ENCODE peak calls at places on chromosome 22, in nine cellular contexts. One of them, this sample, is unnamed.

GRCh38 chr22:27718186-27719032 is 83.1 kb downstream of the MN1 start:
- DNase-seq in caudate nucleus: peak
- DNase-seq in SHP77: no peak
- DNase-seq in activated effector memory CD4-positive, alpha-beta T cell treated with Interleukin-2 at 50 U/mL for 16 hours: no peak
- DNase-seq in astrocyte: peak
- DNase-seq in SK-N-MC: no peak
- DNase-seq in stimulated activated CD4-positive, alpha-beta T cell treated with anti-CD3 and anti-CD28 coated beads, Interleukin-2, amount 100 ng/mL, for 48 hours: no peak
- DNase-seq in CD4-positive, CD25-positive, alpha-beta regulatory T cell: no peak
- DNase-seq in T-cell: no peak
- DNase-seq in this sample: peak

GRCh38 chr22:36546092-36546804 is 17.3 kb upstream of the EIF3D start:
- DNase-seq in caudate nucleus: peak
- DNase-seq in SHP77: peak
- DNase-seq in activated effector memory CD4-positive, alpha-beta T cell treated with Interleukin-2 at 50 U/mL for 16 hours: no peak
- DNase-seq in astrocyte: no peak
- DNase-seq in SK-N-MC: no peak
- DNase-seq in stimulated activated CD4-positive, alpha-beta T cell treated with anti-CD3 and anti-CD28 coated beads, Interleukin-2, amount 100 ng/mL, for 48 hours: peak
- DNase-seq in CD4-positive, CD25-positive, alpha-beta regulatory T cell: peak
- DNase-seq in T-cell: no peak
- DNase-seq in this sample: peak

GRCh38 chr22:31055322-31056159 is 25.6 kb upstream of the SMTN start:
- DNase-seq in caudate nucleus: peak
- DNase-seq in SHP77: peak
- DNase-seq in activated effector memory CD4-positive, alpha-beta T cell treated with Interleukin-2 at 50 U/mL for 16 hours: no peak
- DNase-seq in astrocyte: peak
- DNase-seq in SK-N-MC: peak
- DNase-seq in stimulated activated CD4-positive, alpha-beta T cell treated with anti-CD3 and anti-CD28 coated beads, Interleukin-2, amount 100 ng/mL, for 48 hours: no peak
- DNase-seq in CD4-positive, CD25-positive, alpha-beta regulatory T cell: no peak
- DNase-seq in T-cell: no peak
- DNase-seq in this sample: peak

GRCh38 chr22:46068176-46068907 is 82.0 kb upstream of the PPARA start:
- DNase-seq in caudate nucleus: no peak
- DNase-seq in SHP77: no peak
- DNase-seq in activated effector memory CD4-positive, alpha-beta T cell treated with Interleukin-2 at 50 U/mL for 16 hours: no peak
- DNase-seq in astrocyte: no peak
- DNase-seq in SK-N-MC: no peak
- DNase-seq in stimulated activated CD4-positive, alpha-beta T cell treated with anti-CD3 and anti-CD28 coated beads, Interleukin-2, amount 100 ng/mL, for 48 hours: no peak
- DNase-seq in CD4-positive, CD25-positive, alpha-beta regulatory T cell: no peak
- DNase-seq in T-cell: no peak
- DNase-seq in this sample: no peak

GRCh38 chr22:35842954-35843353 is 125.3 kb downstream of the APOL5 start:
- DNase-seq in caudate nucleus: no peak
- DNase-seq in SHP77: peak
- DNase-seq in activated effector memory CD4-positive, alpha-beta T cell treated with Interleukin-2 at 50 U/mL for 16 hours: no peak
- DNase-seq in astrocyte: peak
- DNase-seq in SK-N-MC: no peak
- DNase-seq in stimulated activated CD4-positive, alpha-beta T cell treated with anti-CD3 and anti-CD28 coated beads, Interleukin-2, amount 100 ng/mL, for 48 hours: no peak
- DNase-seq in CD4-positive, CD25-positive, alpha-beta regulatory T cell: peak
- DNase-seq in T-cell: no peak
- DNase-seq in this sample: peak

GRCh38 chr22:49632199-49633009 is 195.3 kb downstream of the BRD1 start:
- DNase-seq in caudate nucleus: peak
- DNase-seq in SHP77: peak
- DNase-seq in activated effector memory CD4-positive, alpha-beta T cell treated with Interleukin-2 at 50 U/mL for 16 hours: no peak
- DNase-seq in astrocyte: peak
- DNase-seq in SK-N-MC: peak
- DNase-seq in stimulated activated CD4-positive, alpha-beta T cell treated with anti-CD3 and anti-CD28 coated beads, Interleukin-2, amount 100 ng/mL, for 48 hours: peak
- DNase-seq in CD4-positive, CD25-positive, alpha-beta regulatory T cell: no peak
- DNase-seq in T-cell: no peak
- DNase-seq in this sample: peak

GRCh38 chr22:29215012-29215860 is 9.5 kb downstream of the EMID1 start:
- DNase-seq in caudate nucleus: no peak
- DNase-seq in SHP77: no peak
- DNase-seq in activated effector memory CD4-positive, alpha-beta T cell treated with Interleukin-2 at 50 U/mL for 16 hours: no peak
- DNase-seq in astrocyte: no peak
- DNase-seq in SK-N-MC: no peak
- DNase-seq in stimulated activated CD4-positive, alpha-beta T cell treated with anti-CD3 and anti-CD28 coated beads, Interleukin-2, amount 100 ng/mL, for 48 hours: no peak
- DNase-seq in CD4-positive, CD25-positive, alpha-beta regulatory T cell: no peak
- DNase-seq in T-cell: no peak
- DNase-seq in this sample: no peak

GRCh38 chr22:42196454-42196853 is 65.8 kb upstream of the CYP2D6 start:
- DNase-seq in caudate nucleus: no peak
- DNase-seq in SHP77: no peak
- DNase-seq in activated effector memory CD4-positive, alpha-beta T cell treated with Interleukin-2 at 50 U/mL for 16 hours: no peak
- DNase-seq in astrocyte: no peak
- DNase-seq in SK-N-MC: no peak
- DNase-seq in stimulated activated CD4-positive, alpha-beta T cell treated with anti-CD3 and anti-CD28 coated beads, Interleukin-2, amount 100 ng/mL, for 48 hours: no peak
- DNase-seq in CD4-positive, CD25-positive, alpha-beta regulatory T cell: no peak
- DNase-seq in T-cell: no peak
- DNase-seq in this sample: no peak

GRCh38 chr22:30178180-30179126 is 68.1 kb downstream of the LIF start:
- DNase-seq in caudate nucleus: no peak
- DNase-seq in SHP77: no peak
- DNase-seq in activated effector memory CD4-positive, alpha-beta T cell treated with Interleukin-2 at 50 U/mL for 16 hours: no peak
- DNase-seq in astrocyte: no peak
- DNase-seq in SK-N-MC: no peak
- DNase-seq in stimulated activated CD4-positive, alpha-beta T cell treated with anti-CD3 and anti-CD28 coated beads, Interleukin-2, amount 100 ng/mL, for 48 hours: no peak
- DNase-seq in CD4-positive, CD25-positive, alpha-beta regulatory T cell: peak
- DNase-seq in T-cell: no peak
- DNase-seq in this sample: no peak

GRCh38 chr22:44727148-44727547 is 25.1 kb downstream of the PRR5 start:
- DNase-seq in caudate nucleus: no peak
- DNase-seq in SHP77: no peak
- DNase-seq in activated effector memory CD4-positive, alpha-beta T cell treated with Interleukin-2 at 50 U/mL for 16 hours: no peak
- DNase-seq in astrocyte: no peak
- DNase-seq in SK-N-MC: no peak
- DNase-seq in stimulated activated CD4-positive, alpha-beta T cell treated with anti-CD3 and anti-CD28 coated beads, Interleukin-2, amount 100 ng/mL, for 48 hours: no peak
- DNase-seq in CD4-positive, CD25-positive, alpha-beta regulatory T cell: no peak
- DNase-seq in T-cell: no peak
- DNase-seq in this sample: no peak

GRCh38 chr22:35597692-35598395 is 19.3 kb downstream of the MB start:
- DNase-seq in caudate nucleus: no peak
- DNase-seq in SHP77: no peak
- DNase-seq in activated effector memory CD4-positive, alpha-beta T cell treated with Interleukin-2 at 50 U/mL for 16 hours: no peak
- DNase-seq in astrocyte: no peak
- DNase-seq in SK-N-MC: no peak
- DNase-seq in stimulated activated CD4-positive, alpha-beta T cell treated with anti-CD3 and anti-CD28 coated beads, Interleukin-2, amount 100 ng/mL, for 48 hours: no peak
- DNase-seq in CD4-positive, CD25-positive, alpha-beta regulatory T cell: no peak
- DNase-seq in T-cell: no peak
- DNase-seq in this sample: no peak